ENCODE peak calls at places on chromosomes 12 and 14, in eight cellular contexts. A is right lobe of liver; N is OCI-LY7; E is HCT116; I is CD8-positive, alpha-beta T cell; M is GM23338; G is sigmoid colon; C is AG04450. O is an unnamed sample.

GRCh38 chr12:15562263-15562662 is 226.9 kb downstream of the EPS8 start:
- DNase-seq in A (no peak), N (no peak), E (no peak), I (no peak), M (no peak), G (no peak), C (no peak), O (no peak)

GRCh38 chr14:69133206-69134125 is 19.5 kb downstream of the DCAF5 start:
- DNase-seq in A (no peak), N (no peak), E (no peak), I (no peak), M (no peak), G (no peak), C (no peak), O (no peak)

GRCh38 chr12:46915082-46915481 is 89.3 kb upstream of the SLC38A4 start:
- DNase-seq in A (no peak), N (no peak), E (no peak), I (no peak), M (no peak), G (peak; percentile 69), C (peak; percentile 41), O (no peak)

GRCh38 chr12:57549909-57550627 is at the start of gene KIF5A:
- DNase-seq in A (peak; percentile 42), N (peak; percentile 35), E (no peak), I (peak; percentile 75), M (peak; percentile 90), G (no peak), C (no peak), O (peak; percentile 20)

GRCh38 chr12:27709932-27710591 is 570 bp upstream of the MRPS35 start:
- DNase-seq in A (peak; percentile 24), N (no peak), E (no peak), I (no peak), M (no peak), G (no peak), C (no peak), O (peak; percentile 3)

GRCh38 chr14:45112886-45113772 is 21.2 kb downstream of the FKBP3 start:
- DNase-seq in A (no peak), N (no peak), E (no peak), I (no peak), M (no peak), G (no peak), C (no peak), O (no peak)

GRCh38 chr12:90515199-90516175 is 439.5 kb downstream of the CCER1 start:
- DNase-seq in A (no peak), N (no peak), E (no peak), I (no peak), M (no peak), G (no peak), C (no peak), O (no peak)

GRCh38 chr14:90091393-90091792 is 29.6 kb downstream of the KCNK13 start:
- DNase-seq in A (no peak), N (no peak), E (no peak), I (no peak), M (no peak), G (no peak), C (no peak), O (peak; percentile 7)

GRCh38 chr14:88470542-88471440 is 84.0 kb downstream of the PTPN21 start:
- DNase-seq in A (no peak), N (no peak), E (no peak), I (no peak), M (no peak), G (no peak), C (no peak), O (no peak)

GRCh38 chr12:102913453-102914226 is 3.4 kb downstream of the PAH start:
- DNase-seq in A (no peak), N (no peak), E (no peak), I (no peak), M (no peak), G (no peak), C (no peak), O (no peak)

GRCh38 chr12:40697566-40698257 is 5.5 kb downstream of the CNTN1 start:
- DNase-seq in A (no peak), N (no peak), E (no peak), I (no peak), M (no peak), G (no peak), C (no peak), O (peak; percentile 30)

GRCh38 chr14:75040959-75041358 is 10.3 kb downstream of the MLH3 start:
- DNase-seq in A (no peak), N (no peak), E (no peak), I (no peak), M (no peak), G (no peak), C (no peak), O (no peak)

GRCh38 chr14:75044322-75044721 is 6.9 kb downstream of the MLH3 start:
- DNase-seq in A (no peak), N (no peak), E (no peak), I (no peak), M (no peak), G (no peak), C (no peak), O (peak; percentile 49)

GRCh38 chr14:75042040-75042439 is 9.2 kb downstream of the MLH3 start:
- DNase-seq in A (no peak), N (no peak), E (no peak), I (no peak), M (no peak), G (no peak), C (no peak), O (no peak)

GRCh38 chr14:75041613-75042012 is 9.7 kb downstream of the MLH3 start:
- DNase-seq in A (no peak), N (no peak), E (no peak), I (no peak), M (no peak), G (no peak), C (no peak), O (peak; percentile 27)

DNA sequence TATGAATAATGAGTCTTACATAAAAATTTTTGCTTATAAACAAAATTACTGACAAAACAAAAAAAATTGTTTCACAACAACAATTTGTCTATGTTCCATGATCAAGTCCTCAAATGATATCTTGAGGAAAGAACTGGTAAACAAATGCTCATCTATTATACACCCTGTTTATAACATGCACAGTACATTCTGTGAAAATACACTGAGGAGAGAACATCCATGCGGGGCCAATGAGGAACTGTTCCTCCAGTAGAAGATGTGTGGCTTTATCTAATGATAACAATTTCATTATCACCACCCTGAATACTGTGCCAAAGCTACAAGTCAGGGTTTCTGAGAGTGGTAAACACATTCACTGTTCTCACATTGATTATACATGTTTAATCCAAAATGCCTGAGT is 10.8 kb downstream of the MLH3 start:
- DNase-seq in A (no peak), N (no peak), E (no peak), I (no peak), M (no peak), G (no peak), C (no peak), O (no peak)
- H3K27ac ChIP-seq in A (no peak overlapping the region), N (no peak overlapping the region), E (no peak overlapping the region), I (no peak overlapping the region), M (no peak overlapping the region), G (no peak overlapping the region), C (no peak overlapping the region), O (no peak overlapping the region)

GRCh38 chr14:49767473-49768300 is at the start of gene KLHDC2:
- DNase-seq in A (peak; percentile 94), N (peak; percentile 93), E (peak; percentile 59), I (peak; percentile 93), M (peak; percentile 93), G (peak; percentile 93), C (peak; percentile 67), O (peak; percentile 73)
- TF ChIP-seq CTCF in A (peak; percentile 26), N (peak; percentile 75), E (no peak), I (peak; percentile 22), M (peak; percentile 60), G (no peak), C (no peak), O (peak; percentile 85)

DNA sequence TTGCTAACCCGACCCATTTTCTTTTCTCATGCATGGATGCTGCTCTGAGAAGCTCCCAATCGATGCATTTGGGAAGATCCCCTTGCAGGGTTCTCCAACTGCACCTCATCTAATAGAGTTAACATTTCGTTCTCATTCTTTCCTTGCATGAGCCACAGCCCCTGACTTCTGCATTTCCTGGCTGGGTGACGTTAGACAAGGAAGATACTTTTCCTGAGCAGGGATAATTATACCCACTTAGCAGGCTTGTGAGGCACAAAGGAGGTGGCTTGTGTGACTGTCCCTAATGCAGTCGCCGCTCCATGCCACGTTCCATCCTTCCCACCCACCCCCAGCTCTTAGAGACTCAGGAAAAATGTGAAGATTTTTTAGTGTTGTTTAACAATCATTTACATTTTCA is 195.1 kb downstream of the CHST11 start:
- DNase-seq in A (no peak), N (no peak), E (no peak), I (no peak), M (no peak), G (no peak), C (no peak), O (no peak)
- H3K27ac ChIP-seq in A (no peak overlapping the region), N (no peak overlapping the region), E (no peak overlapping the region), I (no peak overlapping the region), M (no peak overlapping the region), G (no peak overlapping the region), C (no peak overlapping the region), O (no peak overlapping the region)

GRCh38 chr14:73937012-73937411 is 12.9 kb downstream of the FAM161B start:
- DNase-seq in A (no peak), N (no peak), E (no peak), I (no peak), M (no peak), G (no peak), C (no peak), O (no peak)

DNA sequence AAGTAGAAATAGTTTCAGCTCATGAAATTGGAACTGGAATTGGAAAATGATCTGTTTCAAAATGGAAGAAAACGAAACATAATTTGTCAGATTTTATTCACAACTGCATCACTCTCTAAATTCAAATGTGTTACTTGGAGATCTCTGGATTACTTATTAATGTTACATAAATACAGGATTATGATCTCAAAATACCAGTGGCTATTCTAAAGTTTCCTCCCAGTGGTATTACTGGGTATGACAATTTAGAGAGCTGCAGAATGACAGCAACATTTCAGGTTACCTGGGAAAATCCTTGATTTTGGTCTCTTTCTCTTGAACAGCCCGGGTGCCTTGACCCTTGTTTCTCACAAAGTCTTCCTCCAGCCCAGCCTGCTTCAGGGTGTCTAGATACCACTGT is 14.2 kb downstream of the FAM161B start:
- DNase-seq in A (no peak), N (peak; percentile 31), E (no peak), I (no peak), M (peak; percentile 51), G (no peak), C (no peak), O (peak; percentile 55)
- TF ChIP-seq CTCF in A (peak; percentile 39), N (peak; percentile 65), E (no peak), I (peak; percentile 33), M (no peak), G (no peak), C (peak; percentile 36), O (peak; percentile 26)

GRCh38 chr12:132685400-132685799 is 1.7 kb downstream of the POLE start:
- DNase-seq in A (no peak), N (no peak), E (no peak), I (no peak), M (no peak), G (no peak), C (no peak), O (no peak)
- H3K27ac ChIP-seq in A (no peak overlapping the region), N (no peak overlapping the region), E (no peak overlapping the region), I (no peak overlapping the region), M (no peak overlapping the region), G (no peak overlapping the region), C (no peak overlapping the region), O (peak overlapping the region; percentile 87)

O was measured in RWPE1.